ENCODE peak calls at places on chromosomes 11 and 22, in nine cellular contexts. One of them, this sample, is unnamed. For H3K4me1, the result is how much of the 10 kb centered on the place peaks cover.

GRCh38 chr22:29071261-29072045 is 1.4 kb upstream of the KREMEN1 start:
- DNase-seq in Peyer's patch: no peak
- DNase-seq in lung: no peak
- DNase-seq in neuronal stem cell: peak
- DNase-seq in MM.1S: peak
- DNase-seq in body of pancreas: peak
- DNase-seq in mesendoderm: peak
- DNase-seq in kidney: peak
- DNase-seq in PC-9: no peak
- DNase-seq in this sample: no peak

GRCh38 chr11:124195419-124195734 is 12.2 kb downstream of the OR10D3 start:
- DNase-seq in Peyer's patch: no peak
- DNase-seq in lung: no peak
- DNase-seq in neuronal stem cell: no peak
- DNase-seq in MM.1S: no peak
- DNase-seq in body of pancreas: no peak
- DNase-seq in mesendoderm: no peak
- DNase-seq in kidney: no peak
- DNase-seq in PC-9: no peak
- DNase-seq in this sample: no peak

GRCh38 chr11:32302826-32303225 is 132.5 kb downstream of the WT1 start:
- DNase-seq in Peyer's patch: no peak
- DNase-seq in lung: no peak
- DNase-seq in neuronal stem cell: no peak
- DNase-seq in MM.1S: no peak
- DNase-seq in body of pancreas: no peak
- DNase-seq in mesendoderm: no peak
- DNase-seq in kidney: no peak
- DNase-seq in PC-9: no peak
- DNase-seq in this sample: no peak

GRCh38 chr22:20763630-20764029 is 10.3 kb upstream of the SERPIND1 start:
- DNase-seq in Peyer's patch: no peak
- DNase-seq in lung: no peak
- DNase-seq in neuronal stem cell: no peak
- DNase-seq in MM.1S: no peak
- DNase-seq in body of pancreas: no peak
- DNase-seq in mesendoderm: no peak
- DNase-seq in kidney: no peak
- DNase-seq in PC-9: no peak
- DNase-seq in this sample: no peak

GRCh38 chr22:29621761-29622526 is 18.5 kb downstream of the NF2 start:
- DNase-seq in Peyer's patch: no peak
- DNase-seq in lung: no peak
- DNase-seq in neuronal stem cell: no peak
- DNase-seq in MM.1S: no peak
- DNase-seq in body of pancreas: no peak
- DNase-seq in mesendoderm: no peak
- DNase-seq in kidney: no peak
- DNase-seq in PC-9: peak
- DNase-seq in this sample: no peak

GRCh38 chr11:75174781-75175370 is 24.0 kb downstream of the SLCO2B1 start:
- DNase-seq in Peyer's patch: peak
- DNase-seq in lung: no peak
- DNase-seq in neuronal stem cell: no peak
- DNase-seq in MM.1S: no peak
- DNase-seq in body of pancreas: no peak
- DNase-seq in mesendoderm: no peak
- DNase-seq in kidney: peak
- DNase-seq in PC-9: no peak
- DNase-seq in this sample: peak

GRCh38 chr11:7672960-7673723 is at the start of gene CYB5R2:
- DNase-seq in Peyer's patch: peak
- DNase-seq in lung: peak
- DNase-seq in neuronal stem cell: peak
- DNase-seq in MM.1S: no peak
- DNase-seq in body of pancreas: peak
- DNase-seq in mesendoderm: peak
- DNase-seq in kidney: peak
- DNase-seq in PC-9: no peak
- DNase-seq in this sample: no peak

GRCh38 chr11:3674189-3674588 is 3.0 kb upstream of the CHRNA10 start:
- DNase-seq in Peyer's patch: no peak
- DNase-seq in lung: no peak
- DNase-seq in neuronal stem cell: no peak
- DNase-seq in MM.1S: no peak
- DNase-seq in body of pancreas: no peak
- DNase-seq in mesendoderm: peak
- DNase-seq in kidney: no peak
- DNase-seq in PC-9: peak
- DNase-seq in this sample: no peak

GRCh38 chr11:1072116-1072820 is 2.4 kb upstream of the MUC2 start:
- DNase-seq in Peyer's patch: no peak
- DNase-seq in lung: no peak
- DNase-seq in neuronal stem cell: no peak
- DNase-seq in MM.1S: no peak
- DNase-seq in body of pancreas: no peak
- DNase-seq in mesendoderm: peak
- DNase-seq in kidney: peak
- DNase-seq in PC-9: peak
- DNase-seq in this sample: no peak

GRCh38 chr11:19597194-19597593 is 115.4 kb upstream of the NAV2 start:
- DNase-seq in Peyer's patch: no peak
- DNase-seq in lung: no peak
- DNase-seq in neuronal stem cell: no peak
- DNase-seq in MM.1S: no peak
- DNase-seq in body of pancreas: no peak
- DNase-seq in mesendoderm: no peak
- DNase-seq in kidney: no peak
- DNase-seq in PC-9: no peak
- DNase-seq in this sample: no peak

GRCh38 chr11:35618497-35619029 is 303 bp downstream of the FJX1 start:
- DNase-seq in Peyer's patch: no peak
- DNase-seq in lung: peak
- DNase-seq in neuronal stem cell: peak
- DNase-seq in MM.1S: peak
- DNase-seq in body of pancreas: peak
- DNase-seq in mesendoderm: no peak
- DNase-seq in kidney: no peak
- DNase-seq in PC-9: peak
- DNase-seq in this sample: no peak

DNA sequence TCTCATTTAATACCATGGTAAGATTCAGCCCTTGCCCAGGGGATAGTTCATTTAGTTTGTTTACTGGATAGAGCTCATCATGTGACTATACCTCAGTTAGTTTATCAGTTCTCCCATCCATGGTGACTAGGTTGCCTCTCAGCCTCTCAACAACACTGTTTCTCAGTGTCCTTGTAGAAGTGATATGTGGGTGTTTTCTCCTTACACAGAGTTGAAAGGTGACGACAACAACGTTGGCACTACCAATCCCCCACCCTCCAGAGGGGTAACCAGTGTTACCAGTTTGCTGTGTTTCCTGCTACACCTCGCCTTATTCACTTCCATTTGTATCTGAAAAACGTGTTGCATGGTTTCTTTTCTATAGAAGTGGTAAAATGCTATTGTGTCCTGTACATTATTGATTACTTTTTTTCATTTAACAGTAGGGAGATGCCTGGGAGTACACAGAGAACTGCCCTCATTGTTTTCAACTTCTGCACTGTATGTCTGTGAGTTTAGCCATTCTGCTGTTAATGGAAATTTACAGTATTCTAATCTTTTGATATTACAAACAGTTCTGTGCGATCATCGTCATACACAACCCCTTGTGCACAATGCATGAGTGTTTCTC is 11.6 kb downstream of the NEAT1 start:
- DNase-seq in Peyer's patch: peak
- DNase-seq in lung: peak
- DNase-seq in neuronal stem cell: no peak
- DNase-seq in MM.1S: no peak
- DNase-seq in body of pancreas: no peak
- DNase-seq in mesendoderm: no peak
- DNase-seq in kidney: no peak
- DNase-seq in PC-9: no peak
- DNase-seq in this sample: peak
- H3K27ac ChIP-seq in Peyer's patch: peak
- H3K27ac ChIP-seq in lung: peak
- H3K27ac ChIP-seq in neuronal stem cell: no peak
- H3K27ac ChIP-seq in MM.1S: peak
- H3K27ac ChIP-seq in body of pancreas: peak
- H3K27ac ChIP-seq in mesendoderm: no peak
- H3K27ac ChIP-seq in kidney: peak
- H3K27ac ChIP-seq in PC-9: no peak
- H3K27ac ChIP-seq in this sample: peak

GRCh38 chr22:42913874-42914510 is 56.9 kb upstream of the ARFGAP3 start:
- DNase-seq in Peyer's patch: no peak
- DNase-seq in lung: no peak
- DNase-seq in neuronal stem cell: no peak
- DNase-seq in MM.1S: no peak
- DNase-seq in body of pancreas: no peak
- DNase-seq in mesendoderm: peak
- DNase-seq in kidney: no peak
- DNase-seq in PC-9: no peak
- DNase-seq in this sample: no peak

GRCh38 chr22:42909363-42910058 is 52.4 kb upstream of the ARFGAP3 start:
- DNase-seq in Peyer's patch: no peak
- DNase-seq in lung: no peak
- DNase-seq in neuronal stem cell: no peak
- DNase-seq in MM.1S: no peak
- DNase-seq in body of pancreas: no peak
- DNase-seq in mesendoderm: no peak
- DNase-seq in kidney: no peak
- DNase-seq in PC-9: no peak
- DNase-seq in this sample: no peak

GRCh38 chr22:42910221-42910942 is 53.3 kb upstream of the ARFGAP3 start:
- DNase-seq in Peyer's patch: no peak
- DNase-seq in lung: no peak
- DNase-seq in neuronal stem cell: no peak
- DNase-seq in MM.1S: no peak
- DNase-seq in body of pancreas: no peak
- DNase-seq in mesendoderm: no peak
- DNase-seq in kidney: no peak
- DNase-seq in PC-9: no peak
- DNase-seq in this sample: no peak

GRCh38 chr22:42914511-42915076 is 57.5 kb upstream of the ARFGAP3 start:
- DNase-seq in Peyer's patch: no peak
- DNase-seq in lung: no peak
- DNase-seq in neuronal stem cell: no peak
- DNase-seq in MM.1S: no peak
- DNase-seq in body of pancreas: peak
- DNase-seq in mesendoderm: no peak
- DNase-seq in kidney: no peak
- DNase-seq in PC-9: no peak
- DNase-seq in this sample: no peak

GRCh38 chr22:42912049-42912448 is 55.0 kb upstream of the ARFGAP3 start:
- DNase-seq in Peyer's patch: no peak
- DNase-seq in lung: no peak
- DNase-seq in neuronal stem cell: no peak
- DNase-seq in MM.1S: no peak
- DNase-seq in body of pancreas: no peak
- DNase-seq in mesendoderm: no peak
- DNase-seq in kidney: no peak
- DNase-seq in PC-9: no peak
- DNase-seq in this sample: no peak
- H3K4me1 ChIP-seq in Peyer's patch: under half
- H3K4me1 ChIP-seq in lung: under half
- H3K4me1 ChIP-seq in neuronal stem cell: under half
- H3K4me1 ChIP-seq in MM.1S: under half
- H3K4me1 ChIP-seq in body of pancreas: half or more
- H3K4me1 ChIP-seq in mesendoderm: under half
- H3K4me1 ChIP-seq in kidney: under half
- H3K4me1 ChIP-seq in PC-9: under half
- H3K4me1 ChIP-seq in this sample: half or more

DNA sequence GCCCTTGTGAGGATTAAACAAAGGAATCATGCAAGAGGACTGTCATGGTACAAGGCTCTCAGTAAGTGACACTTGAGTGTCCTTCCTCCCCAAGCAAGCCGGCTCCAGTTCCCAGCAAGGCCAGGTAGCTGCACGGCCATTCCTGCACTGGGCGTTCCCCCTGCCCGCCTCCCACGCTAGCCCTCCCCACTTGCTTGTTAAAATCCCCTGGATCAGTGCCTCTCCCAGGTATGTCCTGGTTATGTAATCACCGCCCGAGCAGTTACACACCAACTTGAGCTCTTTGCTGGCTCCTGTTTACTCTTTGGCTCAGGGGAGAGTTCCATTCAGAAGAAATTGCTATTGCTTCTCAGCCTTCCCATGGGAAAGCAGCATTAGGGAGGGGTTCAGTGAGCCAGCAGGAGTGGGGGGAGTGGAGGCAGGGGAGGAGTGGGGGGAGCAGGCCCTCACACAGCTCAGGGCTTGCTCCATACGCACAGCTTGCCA is 19.4 kb upstream of the MYEOV start:
- DNase-seq in Peyer's patch: no peak
- DNase-seq in lung: peak
- DNase-seq in neuronal stem cell: no peak
- DNase-seq in MM.1S: no peak
- DNase-seq in body of pancreas: peak
- DNase-seq in mesendoderm: no peak
- DNase-seq in kidney: peak
- DNase-seq in PC-9: peak
- DNase-seq in this sample: no peak
- H3K27ac ChIP-seq in Peyer's patch: no peak
- H3K27ac ChIP-seq in lung: peak
- H3K27ac ChIP-seq in neuronal stem cell: no peak
- H3K27ac ChIP-seq in MM.1S: no peak
- H3K27ac ChIP-seq in body of pancreas: peak
- H3K27ac ChIP-seq in mesendoderm: no peak
- H3K27ac ChIP-seq in kidney: no peak
- H3K27ac ChIP-seq in PC-9: peak
- H3K27ac ChIP-seq in this sample: no peak

GRCh38 chr11:46366661-46367161 is 14.8 kb upstream of the MDK start:
- DNase-seq in Peyer's patch: no peak
- DNase-seq in lung: no peak
- DNase-seq in neuronal stem cell: no peak
- DNase-seq in MM.1S: no peak
- DNase-seq in body of pancreas: no peak
- DNase-seq in mesendoderm: no peak
- DNase-seq in kidney: peak
- DNase-seq in PC-9: no peak
- DNase-seq in this sample: no peak
- H3K4me1 ChIP-seq in Peyer's patch: under half
- H3K4me1 ChIP-seq in lung: under half
- H3K4me1 ChIP-seq in neuronal stem cell: under half
- H3K4me1 ChIP-seq in MM.1S: under half
- H3K4me1 ChIP-seq in body of pancreas: under half
- H3K4me1 ChIP-seq in mesendoderm: under half
- H3K4me1 ChIP-seq in kidney: under half
- H3K4me1 ChIP-seq in PC-9: under half
- H3K4me1 ChIP-seq in this sample: half or more